ENCODE peak calls at places on chromosomes 2 and 18, in six cellular contexts. S is HCT116, X is Panc1, A is sigmoid colon, W is breast epithelium, G is spleen. Q is an unnamed sample.
A peak's percentile ranks its signal among the peaks of the same experiment; 100 is the strongest.

GRCh38 chr2:196413821-196414274 is 225.7 kb upstream of the CCDC150 start:
- DNase-seq in W (no peak), G (peak; percentile 70), X (no peak), S (no peak), A (no peak), Q (no peak)

GRCh38 chr2:164662066-164662465 is 40.8 kb upstream of the GRB14 start:
- DNase-seq in W (no peak), X (no peak), G (no peak), S (no peak), A (no peak), Q (no peak)

GRCh38 chr18:42048150-42048549 is 93.1 kb downstream of the PIK3C3 start:
- DNase-seq in X (no peak), G (no peak), S (no peak), W (no peak), A (no peak), Q (peak; percentile 37)

GRCh38 chr2:41853427-41854191 is 194.2 kb upstream of the PKDCC start:
- DNase-seq in X (no peak), G (no peak), S (peak; percentile 35), A (no peak), W (no peak), Q (no peak)

GRCh38 chr2:165141601-165142000 is 62.2 kb downstream of the SCN3A start:
- DNase-seq in W (no peak), X (no peak), G (no peak), A (no peak), S (no peak), Q (no peak)

GRCh38 chr18:77065221-77065981 is 67.2 kb downstream of the MBP start:
- DNase-seq in W (peak; percentile 39), S (peak; percentile 82), A (no peak), X (peak; percentile 93), G (peak; percentile 87), Q (peak; percentile 96)

GRCh38 chr2:169476459-169476858 is 2.8 kb upstream of the BBS5 start:
- DNase-seq in S (peak; percentile 21), W (no peak), X (no peak), A (no peak), G (no peak), Q (no peak)

GRCh38 chr18:741931-742512 is 29.6 kb upstream of the ENOSF1 start:
- DNase-seq in S (peak; percentile 34), A (no peak), X (peak; percentile 18), G (no peak), W (no peak), Q (peak; percentile 39)

GRCh38 chr2:218074031-218074430 is 5.0 kb downstream of the RUFY4 start:
- DNase-seq in S (peak; percentile 7), G (peak; percentile 85), A (no peak), X (no peak), W (no peak), Q (peak; percentile 33)

DNA sequence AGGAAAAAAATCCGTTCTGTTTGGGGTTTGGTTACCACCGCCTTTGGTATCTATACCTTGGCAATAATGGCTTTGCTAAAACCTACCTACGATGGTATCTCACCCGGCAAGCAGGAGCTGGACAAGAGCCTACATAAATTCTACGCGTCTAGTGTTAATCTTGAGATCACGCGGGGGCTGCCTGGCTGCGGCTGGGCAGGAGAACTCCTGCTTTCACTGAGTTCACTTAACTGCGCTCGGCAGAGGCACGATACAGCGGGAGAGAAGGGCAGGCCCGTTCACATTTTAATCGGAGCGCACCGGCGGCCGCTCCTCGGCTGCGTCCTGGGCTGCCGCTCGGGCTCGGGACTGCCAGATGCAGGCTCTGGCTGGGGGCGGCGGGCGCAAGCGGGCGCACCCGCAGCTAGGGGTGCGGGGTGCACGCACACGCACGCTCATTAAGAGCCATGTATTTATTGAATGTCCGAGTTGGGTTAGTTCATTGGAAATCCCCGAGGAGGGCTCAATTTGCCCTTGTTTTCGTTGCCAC is 1.7 kb upstream of the POU3F3 start:
- DNase-seq in S (no peak), A (no peak), G (no peak), W (no peak), X (no peak), Q (no peak)
- TF ChIP-seq POLR2AphosphoS5 in S (no peak), A (peak; percentile 79), G (peak; percentile 49), W (peak; percentile 45), X (no peak), Q (no peak)

GRCh38 chr2:38527338-38528007 is 75.3 kb downstream of the HNRNPLL start:
- DNase-seq in A (no peak), S (no peak), W (no peak), X (no peak), G (no peak), Q (no peak)

GRCh38 chr2:38526195-38526594 is 76.5 kb downstream of the HNRNPLL start:
- DNase-seq in W (no peak), G (no peak), A (no peak), S (no peak), X (no peak), Q (no peak)

GRCh38 chr2:38529208-38529607 is 73.5 kb downstream of the HNRNPLL start:
- DNase-seq in S (no peak), W (no peak), X (no peak), A (no peak), G (no peak), Q (no peak)

GRCh38 chr2:38524580-38524979 is 78.1 kb downstream of the HNRNPLL start:
- DNase-seq in G (no peak), X (no peak), A (no peak), W (no peak), S (no peak), Q (no peak)

GRCh38 chr2:38528008-38528442 is 74.7 kb downstream of the HNRNPLL start:
- DNase-seq in X (no peak), A (no peak), W (no peak), S (no peak), G (peak; percentile 76), Q (no peak)
- TF ChIP-seq CTCF in X (no peak), A (no peak), W (no peak), S (no peak), G (no peak), Q (no peak)

DNA sequence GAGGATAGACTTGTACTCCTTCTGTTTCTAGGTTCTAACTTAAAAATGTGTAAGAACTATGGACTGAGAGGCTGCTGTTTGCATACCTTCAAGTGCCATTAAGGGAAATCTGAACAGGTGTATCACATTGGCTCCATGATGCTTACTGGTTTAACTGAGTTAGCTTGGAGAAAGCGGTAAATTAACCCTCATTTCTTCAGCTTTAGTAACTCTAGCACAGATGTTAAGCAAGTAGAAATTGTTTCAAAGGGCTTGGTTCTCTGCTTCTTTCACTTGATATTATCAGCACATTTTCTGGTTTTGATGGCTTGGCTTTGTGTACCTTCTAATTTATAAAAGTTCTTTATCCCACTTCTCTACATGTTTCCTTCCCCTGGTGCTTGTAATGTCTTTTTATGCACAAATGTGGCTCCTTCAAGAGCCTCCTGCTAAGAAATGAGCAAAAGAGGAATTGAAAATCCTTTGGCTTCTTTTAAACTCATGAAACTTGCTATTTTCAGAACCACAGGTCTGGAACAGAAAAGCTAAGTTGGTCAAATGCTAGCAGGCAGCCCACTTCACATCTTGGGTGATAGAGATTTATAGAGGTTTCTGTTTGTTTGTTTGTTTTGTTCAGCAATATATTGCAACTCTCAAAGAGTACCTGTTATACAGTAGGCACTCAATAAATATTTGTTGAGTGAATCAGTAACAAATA is 249.9 kb upstream of the THUMPD2 start:
- DNase-seq in S (no peak), W (no peak), G (no peak), X (no peak), A (no peak), Q (no peak)
- H3K4me3 ChIP-seq in S (no peak overlapping the region), W (no peak overlapping the region), G (no peak overlapping the region), X (no peak overlapping the region), A (no peak overlapping the region), Q (no peak overlapping the region)

GRCh38 chr18:10726198-10727068 is 200.6 kb downstream of the NAPG start:
- DNase-seq in S (no peak), A (no peak), W (no peak), G (no peak), X (no peak), Q (no peak)
- TF ChIP-seq POLR2AphosphoS5 in S (no peak), A (no peak), W (no peak), G (no peak), X (no peak), Q (no peak)

GRCh38 chr2:31079665-31080064 is 58.6 kb downstream of the GALNT14 start:
- DNase-seq in S (no peak), W (no peak), G (no peak), X (no peak), A (no peak), Q (no peak)
- TF ChIP-seq CTCF in S (peak; percentile 41), W (no peak), G (no peak), X (peak; percentile 42), A (no peak), Q (no peak)